ENCODE peak calls at places on chromosomes 12 and 14, in four cellular contexts. One of them, this sample, is unnamed.

GRCh38 chr12:76714415-76714814 is 49.5 kb upstream of the ZDHHC17 start:
- DNase-seq in WTC11: no peak
- DNase-seq in H1: no peak
- DNase-seq in HepG2: no peak
- DNase-seq in this sample: no peak

GRCh38 chr12:17949558-17950141 is 140.3 kb downstream of the RERGL start:
- DNase-seq in WTC11: no peak
- DNase-seq in H1: no peak
- DNase-seq in HepG2: no peak
- DNase-seq in this sample: no peak

GRCh38 chr14:76613616-76614015 is 147.7 kb upstream of the VASH1 start:
- DNase-seq in WTC11: no peak
- DNase-seq in H1: no peak
- DNase-seq in HepG2: no peak
- DNase-seq in this sample: no peak

GRCh38 chr12:46608431-46609280 is 217.1 kb downstream of the SLC38A4 start:
- DNase-seq in WTC11: no peak
- DNase-seq in H1: no peak
- DNase-seq in HepG2: no peak
- DNase-seq in this sample: no peak

GRCh38 chr12:52300796-52301691 is 9.7 kb upstream of the KRT81 start:
- DNase-seq in WTC11: peak; percentile 52
- DNase-seq in H1: no peak
- DNase-seq in HepG2: no peak
- DNase-seq in this sample: no peak

GRCh38 chr12:132055535-132056096 is 88.5 kb downstream of the DDX51 start:
- DNase-seq in WTC11: no peak
- DNase-seq in H1: no peak
- DNase-seq in HepG2: no peak
- DNase-seq in this sample: no peak

GRCh38 chr12:104643921-104644669 is 187.3 kb downstream of the CHST11 start:
- DNase-seq in WTC11: no peak
- DNase-seq in H1: no peak
- DNase-seq in HepG2: no peak
- DNase-seq in this sample: no peak

GRCh38 chr12:15599266-15600037 is 189.7 kb downstream of the EPS8 start:
- DNase-seq in WTC11: no peak
- DNase-seq in H1: no peak
- DNase-seq in HepG2: no peak
- DNase-seq in this sample: peak; percentile 14

GRCh38 chr12:75684678-75685620 is 173.5 kb upstream of the KRR1 start:
- DNase-seq in WTC11: no peak
- DNase-seq in H1: no peak
- DNase-seq in HepG2: no peak
- DNase-seq in this sample: no peak

GRCh38 chr12:10186299-10186698 is 7.5 kb downstream of the TMEM52B start:
- DNase-seq in WTC11: no peak
- DNase-seq in H1: no peak
- DNase-seq in HepG2: no peak
- DNase-seq in this sample: no peak

GRCh38 chr14:51533160-51533559 is 118.5 kb upstream of the FRMD6 start:
- DNase-seq in WTC11: no peak
- DNase-seq in H1: no peak
- DNase-seq in HepG2: no peak
- DNase-seq in this sample: no peak

GRCh38 chr12:132018193-132018916 is 68.6 kb downstream of the EP400 start:
- DNase-seq in WTC11: no peak
- DNase-seq in H1: no peak
- DNase-seq in HepG2: no peak
- DNase-seq in this sample: no peak

GRCh38 chr12:91744613-91745012 is 401.0 kb downstream of the BTG1 start:
- DNase-seq in WTC11: no peak
- DNase-seq in H1: no peak
- DNase-seq in HepG2: no peak
- DNase-seq in this sample: no peak

GRCh38 chr12:47741340-47741703 is 16.0 kb upstream of the ENDOU start:
- DNase-seq in WTC11: no peak
- DNase-seq in H1: no peak
- DNase-seq in HepG2: no peak
- DNase-seq in this sample: no peak

GRCh38 chr12:12209675-12210074 is 57.2 kb downstream of the LRP6 start:
- DNase-seq in WTC11: no peak
- DNase-seq in H1: no peak
- DNase-seq in HepG2: no peak
- DNase-seq in this sample: no peak

GRCh38 chr14:54446201-54446693 is 5.1 kb upstream of the CNIH1 start:
- DNase-seq in WTC11: no peak
- DNase-seq in H1: no peak
- DNase-seq in HepG2: no peak
- DNase-seq in this sample: no peak

GRCh38 chr12:55051197-55051920 is 31.6 kb downstream of the NEUROD4 start:
- DNase-seq in WTC11: peak; percentile 19
- DNase-seq in H1: no peak
- DNase-seq in HepG2: no peak
- DNase-seq in this sample: no peak

GRCh38 chr14:54503476-54503875 is 6.2 kb upstream of the CGRRF1 start:
- DNase-seq in WTC11: no peak
- DNase-seq in H1: no peak
- DNase-seq in HepG2: peak; percentile 64
- DNase-seq in this sample: no peak

GRCh38 chr12:74537126-74537706 is 419 bp upstream of the ATXN7L3B start:
- DNase-seq in WTC11: no peak
- DNase-seq in H1: no peak
- DNase-seq in HepG2: peak; percentile 56
- DNase-seq in this sample: peak; percentile 56

GRCh38 chr12:94793191-94793595 is 142.8 kb upstream of the TMCC3 start:
- DNase-seq in WTC11: peak; percentile 21
- DNase-seq in H1: no peak
- DNase-seq in HepG2: no peak
- DNase-seq in this sample: no peak

GRCh38 chr12:67161322-67161918 is 107.7 kb upstream of the CAND1 start:
- DNase-seq in WTC11: peak; percentile 43
- DNase-seq in H1: peak; percentile 61
- DNase-seq in HepG2: peak; percentile 18
- DNase-seq in this sample: peak; percentile 51

GRCh38 chr14:36529062-36529461 is 9.0 kb upstream of the NKX2-1 start:
- DNase-seq in WTC11: no peak
- DNase-seq in H1: no peak
- DNase-seq in HepG2: no peak
- DNase-seq in this sample: no peak

GRCh38 chr12:101799774-101800173 is 31.0 kb downstream of the GNPTAB start:
- DNase-seq in WTC11: no peak
- DNase-seq in H1: no peak
- DNase-seq in HepG2: no peak
- DNase-seq in this sample: no peak

GRCh38 chr12:118430516-118430915 is 54.2 kb downstream of the SUDS3 start:
- DNase-seq in WTC11: no peak
- DNase-seq in H1: no peak
- DNase-seq in HepG2: no peak
- DNase-seq in this sample: no peak

GRCh38 chr12:132139912-132140311 is 4.2 kb downstream of the DDX51 start:
- DNase-seq in WTC11: no peak
- DNase-seq in H1: no peak
- DNase-seq in HepG2: no peak
- DNase-seq in this sample: no peak

GRCh38 chr12:68200854-68201253 is 24.8 kb downstream of the IL26 start:
- DNase-seq in WTC11: no peak
- DNase-seq in H1: no peak
- DNase-seq in HepG2: no peak
- DNase-seq in this sample: no peak

GRCh38 chr12:79373896-79374499 is 316.8 kb downstream of the PAWR start:
- DNase-seq in WTC11: peak; percentile 61
- DNase-seq in H1: peak; percentile 73
- DNase-seq in HepG2: peak; percentile 9
- DNase-seq in this sample: peak; percentile 41

GRCh38 chr14:33452982-33453381 is 497.9 kb downstream of the EGLN3 start:
- DNase-seq in WTC11: no peak
- DNase-seq in H1: no peak
- DNase-seq in HepG2: no peak
- DNase-seq in this sample: no peak

GRCh38 chr12:8572507-8572906 is 31.8 kb upstream of the CLEC4E start:
- DNase-seq in WTC11: no peak
- DNase-seq in H1: no peak
- DNase-seq in HepG2: no peak
- DNase-seq in this sample: no peak

GRCh38 chr12:115354007-115354452 is 670.1 kb upstream of the TBX3 start:
- DNase-seq in WTC11: no peak
- DNase-seq in H1: no peak
- DNase-seq in HepG2: peak; percentile 18
- DNase-seq in this sample: peak; percentile 85

GRCh38 chr14:63478024-63478423 is 65.2 kb downstream of the PPP2R5E start:
- DNase-seq in WTC11: no peak
- DNase-seq in H1: no peak
- DNase-seq in HepG2: no peak
- DNase-seq in this sample: no peak

GRCh38 chr14:65704850-65705249 is 292.3 kb downstream of the FUT8 start:
- DNase-seq in WTC11: no peak
- DNase-seq in H1: no peak
- DNase-seq in HepG2: no peak
- DNase-seq in this sample: no peak

GRCh38 chr14:65431245-65431644 is 18.7 kb downstream of the FUT8 start:
- DNase-seq in WTC11: no peak
- DNase-seq in H1: no peak
- DNase-seq in HepG2: no peak
- DNase-seq in this sample: no peak

GRCh38 chr12:123050331-123050809 is 69.9 kb downstream of the ARL6IP4 start:
- DNase-seq in WTC11: no peak
- DNase-seq in H1: no peak
- DNase-seq in HepG2: no peak
- DNase-seq in this sample: no peak

GRCh38 chr12:95060951-95061350 is 12.5 kb downstream of the NR2C1 start:
- DNase-seq in WTC11: no peak
- DNase-seq in H1: no peak
- DNase-seq in HepG2: no peak
- DNase-seq in this sample: no peak

GRCh38 chr12:6333566-6333965 is 8.3 kb downstream of the TNFRSF1A start:
- DNase-seq in WTC11: no peak
- DNase-seq in H1: no peak
- DNase-seq in HepG2: no peak
- DNase-seq in this sample: no peak

GRCh38 chr12:80670214-80670613 is 37.2 kb upstream of the MYF6 start:
- DNase-seq in WTC11: no peak
- DNase-seq in H1: no peak
- DNase-seq in HepG2: no peak
- DNase-seq in this sample: no peak
- TF ChIP-seq JUN in WTC11: no peak
- TF ChIP-seq JUN in H1: no peak
- TF ChIP-seq JUN in HepG2: no peak
- TF ChIP-seq JUN in this sample: no peak

DNA sequence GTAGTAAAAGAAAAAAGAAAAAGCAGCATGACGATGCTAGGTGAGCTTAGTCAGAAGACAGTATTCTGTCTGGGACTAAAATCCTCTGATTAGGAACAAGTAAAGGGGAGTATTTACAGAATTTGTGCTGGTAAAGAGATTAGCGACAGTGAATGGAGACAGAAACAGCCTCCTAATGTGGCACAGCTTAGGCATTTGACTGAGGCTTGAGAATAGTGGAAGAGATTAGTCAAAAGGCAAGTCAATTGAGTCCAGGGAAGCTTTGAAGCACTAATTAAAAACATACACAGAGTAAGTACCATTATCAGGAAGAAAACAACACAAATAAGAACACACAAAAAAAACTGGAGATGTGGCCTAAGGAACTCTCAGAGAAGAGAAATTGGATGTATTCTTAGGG is 131.9 kb upstream of the CLEC14A start:
- DNase-seq in WTC11: no peak
- DNase-seq in H1: no peak
- DNase-seq in HepG2: no peak
- DNase-seq in this sample: no peak
- TF ChIP-seq USF2 in WTC11: no peak
- TF ChIP-seq USF2 in H1: no peak
- TF ChIP-seq USF2 in HepG2: no peak
- TF ChIP-seq USF2 in this sample: no peak

DNA sequence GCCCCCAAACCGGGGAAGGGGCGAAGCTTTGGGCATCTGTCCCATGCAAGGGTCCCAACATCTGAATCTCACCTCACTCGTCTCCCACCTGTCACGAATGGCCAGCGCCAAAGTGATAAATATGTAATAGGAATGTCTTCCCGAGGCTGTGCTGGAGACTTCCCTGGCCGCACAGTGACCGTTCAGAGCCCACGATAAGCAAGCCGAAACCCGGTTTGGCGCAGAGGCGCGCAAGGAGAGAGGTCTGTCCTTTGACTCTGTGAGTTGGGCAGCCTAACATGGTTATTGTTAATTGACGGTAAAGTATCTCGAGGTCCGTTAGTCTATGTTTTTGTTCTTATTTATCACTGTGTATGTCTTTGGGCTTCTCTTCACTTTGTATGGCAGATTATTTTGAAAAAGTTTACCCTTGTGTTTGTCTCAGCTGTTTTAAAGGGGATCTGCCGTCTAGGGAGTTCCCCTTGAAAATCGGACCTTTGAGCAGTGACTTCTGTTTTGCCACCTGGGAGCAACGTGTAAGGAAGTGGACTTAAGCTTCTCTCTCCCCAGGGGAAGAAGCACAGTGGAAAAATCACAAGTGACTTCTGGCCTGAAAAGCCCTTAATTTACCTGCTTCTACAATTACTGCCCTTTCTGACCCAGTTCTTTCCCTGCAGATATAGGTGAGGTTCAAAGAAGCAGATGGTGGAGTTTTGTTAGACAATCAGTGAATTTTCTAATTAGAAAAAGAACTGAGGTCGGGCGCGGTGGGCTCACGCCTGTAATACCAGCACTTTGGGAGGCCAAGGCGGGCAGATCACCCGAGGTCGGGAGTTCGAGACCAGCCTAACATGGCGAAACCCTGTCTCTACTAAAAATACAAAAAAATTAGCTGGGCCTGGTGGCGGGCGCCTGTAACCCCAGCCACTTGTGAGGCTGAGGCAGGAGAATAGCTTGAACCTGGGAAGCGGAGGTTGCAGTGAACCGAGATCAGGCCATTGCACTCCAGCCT is 1.1 kb upstream of the TM9SF1 start:
- DNase-seq in WTC11: peak; percentile 21
- DNase-seq in H1: no peak
- DNase-seq in HepG2: peak; percentile 67
- DNase-seq in this sample: no peak
- TF ChIP-seq JUN in WTC11: no peak
- TF ChIP-seq JUN in H1: no peak
- TF ChIP-seq JUN in HepG2: no peak
- TF ChIP-seq JUN in this sample: no peak

GRCh38 chr14:102499401-102500189 is 10.0 kb downstream of the ANKRD9 start:
- DNase-seq in WTC11: no peak
- DNase-seq in H1: no peak
- DNase-seq in HepG2: no peak
- DNase-seq in this sample: no peak

GRCh38 chr14:102498678-102499265 is 10.8 kb downstream of the ANKRD9 start:
- DNase-seq in WTC11: no peak
- DNase-seq in H1: no peak
- DNase-seq in HepG2: no peak
- DNase-seq in this sample: no peak

GRCh38 chr14:102501751-102502315 is 7.7 kb downstream of the ANKRD9 start:
- DNase-seq in WTC11: peak; percentile 67
- DNase-seq in H1: peak; percentile 75
- DNase-seq in HepG2: no peak
- DNase-seq in this sample: no peak

GRCh38 chr14:102500724-102501123 is 8.9 kb downstream of the ANKRD9 start:
- DNase-seq in WTC11: no peak
- DNase-seq in H1: no peak
- DNase-seq in HepG2: no peak
- DNase-seq in this sample: no peak

GRCh38 chr14:102500190-102500661 is 9.3 kb downstream of the ANKRD9 start:
- DNase-seq in WTC11: no peak
- DNase-seq in H1: no peak
- DNase-seq in HepG2: no peak
- DNase-seq in this sample: no peak
- TF ChIP-seq USF2 in WTC11: no peak
- TF ChIP-seq USF2 in H1: no peak
- TF ChIP-seq USF2 in HepG2: no peak
- TF ChIP-seq USF2 in this sample: no peak